ENCODE peak calls at places on chromosome 1, in ten cellular contexts. I, E, L, J, U, T, F, M, C and Y are unnamed samples.
A peak's percentile ranks its signal among the peaks of the same experiment; 100 is the strongest.

GRCh38 chr1:92708368-92708950 is 76.4 kb downstream of the EVI5 start:
- DNase-seq in M (no peak), J (peak; percentile 21), U (no peak), I (no peak), C (no peak), E (no peak), F (no peak), T (no peak), L (no peak), Y (no peak)

GRCh38 chr1:43284065-43284464 is 1.3 kb downstream of the C1orf210 start:
- DNase-seq in J (no peak), C (no peak), L (no peak), U (no peak), E (no peak), M (no peak), T (no peak), I (no peak), F (no peak), Y (no peak)

GRCh38 chr1:167404161-167404888 is 114.0 kb downstream of the CD247 start:
- DNase-seq in M (peak; percentile 3), F (no peak), J (no peak), E (no peak), L (no peak), C (no peak), T (no peak), U (no peak), I (no peak), Y (no peak)

GRCh38 chr1:46401964-46402626 is 8.0 kb downstream of the FAAH start:
- DNase-seq in M (no peak), F (peak; percentile 89), C (peak; percentile 43), I (no peak), L (peak; percentile 95), U (peak; percentile 93), E (peak; percentile 96), J (peak; percentile 95), T (peak; percentile 87), Y (peak; percentile 79)

GRCh38 chr1:117301906-117302305 is 65.3 kb upstream of the MAN1A2 start:
- DNase-seq in T (no peak), I (no peak), U (no peak), M (no peak), F (no peak), C (no peak), E (no peak), L (no peak), J (no peak), Y (no peak)

GRCh38 chr1:55305735-55306134 is 90.6 kb upstream of the USP24 start:
- DNase-seq in J (peak; percentile 39), C (no peak), L (peak; percentile 61), T (no peak), F (no peak), M (no peak), E (no peak), U (no peak), I (no peak), Y (no peak)

GRCh38 chr1:178774263-178774662 is 49.2 kb downstream of the RALGPS2 start:
- DNase-seq in J (peak; percentile 28), F (peak; percentile 20), T (no peak), I (no peak), L (peak; percentile 37), E (no peak), C (no peak), U (no peak), M (peak; percentile 2), Y (no peak)

GRCh38 chr1:156486421-156487344 is 13.9 kb downstream of the MEF2D start:
- DNase-seq in T (no peak), J (no peak), L (no peak), I (no peak), U (no peak), E (no peak), M (no peak), C (no peak), F (no peak), Y (no peak)

GRCh38 chr1:223344491-223344890 is 19.5 kb downstream of the SUSD4 start:
- DNase-seq in I (no peak), T (no peak), C (no peak), J (no peak), F (no peak), U (no peak), L (no peak), E (no peak), M (no peak), Y (no peak)

GRCh38 chr1:25833158-25833557 is 13.4 kb downstream of the MTFR1L start:
- DNase-seq in F (no peak), U (no peak), I (no peak), L (no peak), M (no peak), C (no peak), T (no peak), J (no peak), E (no peak), Y (no peak)

GRCh38 chr1:25836695-25837094 is 16.9 kb downstream of the MTFR1L start:
- DNase-seq in I (no peak), C (no peak), L (no peak), F (no peak), M (no peak), U (no peak), E (no peak), J (no peak), T (no peak), Y (no peak)

GRCh38 chr1:25834894-25835293 is 15.1 kb downstream of the MTFR1L start:
- DNase-seq in J (no peak), C (no peak), I (no peak), E (no peak), U (no peak), M (no peak), T (no peak), F (no peak), L (peak; percentile 50), Y (no peak)

GRCh38 chr1:25832336-25833037 is 12.7 kb downstream of the MTFR1L start:
- DNase-seq in J (no peak), I (no peak), F (no peak), E (no peak), T (no peak), M (no peak), L (no peak), C (no peak), U (no peak), Y (no peak)

DNA sequence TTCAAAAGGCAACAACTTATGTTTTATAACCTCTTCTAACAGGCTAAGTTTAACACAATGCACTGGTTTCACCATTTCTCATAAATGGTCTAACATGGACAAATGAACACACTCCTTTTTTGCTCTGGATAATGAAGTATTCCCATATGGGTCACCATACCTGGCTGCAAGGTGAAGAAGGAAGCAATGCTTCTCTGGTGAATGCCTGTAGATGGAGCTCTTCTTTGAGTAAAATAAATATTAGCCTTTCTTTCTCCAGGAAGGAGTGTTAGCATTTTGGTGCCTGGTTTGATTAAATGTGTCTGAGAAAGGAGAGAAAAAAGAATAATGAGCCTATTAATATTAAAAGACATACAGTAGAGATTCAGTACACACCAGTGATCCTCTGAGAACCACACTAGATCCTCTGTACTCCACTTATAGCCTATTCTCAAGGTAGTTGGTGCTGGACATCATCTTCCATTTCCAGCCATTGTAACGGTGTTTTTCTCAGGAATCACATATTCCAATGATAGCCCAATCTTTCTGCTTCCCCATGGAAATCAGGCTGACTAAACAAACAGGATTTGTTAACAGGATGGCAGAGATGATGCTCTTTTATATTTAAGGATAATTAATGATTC is 17.6 kb downstream of the MTFR1L start:
- DNase-seq in T (no peak), I (no peak), U (no peak), F (peak; percentile 62), J (no peak), L (peak; percentile 29), C (no peak), M (no peak), E (no peak), Y (no peak)
- TF ChIP-seq CTCF in T (no peak), I (peak; percentile 46), U (no peak), F (peak; percentile 59), J (peak; percentile 33), L (peak; percentile 38), C (peak; percentile 70), M (peak; percentile 47), E (peak; percentile 22), Y (peak; percentile 66)

DNA sequence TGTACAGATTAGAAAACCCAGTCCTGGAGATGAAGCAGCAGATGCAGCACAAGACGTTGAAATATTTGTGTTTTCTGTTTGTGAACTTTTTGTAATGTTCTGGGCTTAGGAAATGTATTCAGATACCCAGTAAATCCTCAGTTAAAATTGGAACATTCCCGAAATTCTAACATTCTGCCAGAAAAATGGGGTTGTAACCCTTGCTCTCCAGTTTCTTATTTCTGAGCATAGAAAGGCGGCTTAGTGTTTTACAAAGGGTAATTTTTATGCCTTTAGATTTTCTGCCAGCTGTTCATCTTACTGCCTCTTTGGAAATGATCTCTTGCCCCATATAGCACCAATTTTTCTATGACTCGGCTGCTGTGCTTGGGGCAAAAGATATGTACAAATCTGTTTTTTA is 20.6 kb downstream of the DDI2 start:
- DNase-seq in L (no peak), C (no peak), U (no peak), T (no peak), F (no peak), I (no peak), J (no peak), M (no peak), E (no peak), Y (no peak)
- TF ChIP-seq CTCF in L (no peak), C (no peak), U (no peak), T (no peak), F (no peak), I (no peak), J (no peak), M (no peak), E (no peak), Y (no peak)

GRCh38 chr1:6272476-6273270 is 11.8 kb upstream of the GPR153 start:
- DNase-seq in U (no peak), E (no peak), J (no peak), M (no peak), T (no peak), F (no peak), I (no peak), C (no peak), L (peak; percentile 44), Y (no peak)
- TF ChIP-seq CTCF in U (no peak), E (peak; percentile 20), J (no peak), M (no peak), T (no peak), F (peak; percentile 55), I (no peak), C (peak; percentile 18), L (peak; percentile 31), Y (peak; percentile 36)

GRCh38 chr1:88735909-88736308 is 51.8 kb downstream of the PKN2 start:
- DNase-seq in I (no peak), T (no peak), U (no peak), F (no peak), J (no peak), C (no peak), M (no peak), E (no peak), L (no peak), Y (no peak)

GRCh38 chr1:88737338-88737927 is 53.4 kb downstream of the PKN2 start:
- DNase-seq in T (no peak), F (peak; percentile 13), I (no peak), J (no peak), U (no peak), E (no peak), M (no peak), C (no peak), L (no peak), Y (no peak)

GRCh38 chr1:88740784-88741183 is 56.7 kb downstream of the PKN2 start:
- DNase-seq in T (no peak), J (peak; percentile 38), F (no peak), L (no peak), U (no peak), M (no peak), I (no peak), C (no peak), E (no peak), Y (no peak)

GRCh38 chr1:88741413-88741812 is 57.3 kb downstream of the PKN2 start:
- DNase-seq in C (no peak), M (no peak), T (no peak), E (no peak), L (peak; percentile 71), F (no peak), I (no peak), U (no peak), J (peak; percentile 77), Y (peak; percentile 54)

GRCh38 chr1:88736633-88737248 is 52.7 kb downstream of the PKN2 start:
- DNase-seq in E (peak; percentile 2), U (peak; percentile 40), C (peak; percentile 23), J (peak; percentile 55), M (no peak), I (peak; percentile 17), T (no peak), L (peak; percentile 70), F (peak; percentile 86), Y (peak; percentile 62)
- TF ChIP-seq CTCF in E (peak; percentile 82), U (peak; percentile 43), C (peak; percentile 90), J (peak; percentile 74), M (peak; percentile 77), I (peak; percentile 58), T (peak; percentile 20), L (peak; percentile 80), F (peak; percentile 98), Y (peak; percentile 84)